ENCODE peak calls at places on chromosomes 5 and 9, in nine cellular contexts. One of them, this sample, is unnamed.

GRCh38 chr9:2228132-2228531 is 213.0 kb downstream of the SMARCA2 start:
- DNase-seq in MM.1S: no peak
- DNase-seq in Panc1: no peak
- DNase-seq in endothelial cell: peak; percentile 31
- DNase-seq in Caco-2: peak; percentile 40
- DNase-seq in A673: peak; percentile 62
- DNase-seq in HFFc6: no peak
- DNase-seq in AG10803: no peak
- DNase-seq in fibroblast of lung: no peak
- DNase-seq in this sample: no peak

GRCh38 chr9:80061940-80062339 is 490.2 kb downstream of the TLE4 start:
- DNase-seq in Caco-2: no peak
- DNase-seq in A673: no peak
- DNase-seq in Panc1: no peak
- DNase-seq in HFFc6: peak; percentile 97
- DNase-seq in MM.1S: no peak
- DNase-seq in endothelial cell: no peak
- DNase-seq in fibroblast of lung: peak; percentile 97
- DNase-seq in AG10803: peak; percentile 86
- DNase-seq in this sample: no peak

GRCh38 chr5:180596668-180597231 is 5.5 kb upstream of the SCGB3A1 start:
- DNase-seq in fibroblast of lung: no peak
- DNase-seq in HFFc6: no peak
- DNase-seq in Panc1: no peak
- DNase-seq in AG10803: no peak
- DNase-seq in MM.1S: no peak
- DNase-seq in endothelial cell: no peak
- DNase-seq in Caco-2: no peak
- DNase-seq in A673: no peak
- DNase-seq in this sample: no peak

GRCh38 chr5:115718853-115719252 is 93.0 kb upstream of the TMED7 start:
- DNase-seq in endothelial cell: no peak
- DNase-seq in fibroblast of lung: no peak
- DNase-seq in MM.1S: no peak
- DNase-seq in A673: no peak
- DNase-seq in Caco-2: no peak
- DNase-seq in Panc1: no peak
- DNase-seq in AG10803: no peak
- DNase-seq in HFFc6: no peak
- DNase-seq in this sample: no peak

GRCh38 chr5:634191-634590 is 22.1 kb downstream of the CEP72 start:
- DNase-seq in A673: no peak
- DNase-seq in endothelial cell: no peak
- DNase-seq in HFFc6: no peak
- DNase-seq in AG10803: no peak
- DNase-seq in MM.1S: no peak
- DNase-seq in Caco-2: no peak
- DNase-seq in Panc1: no peak
- DNase-seq in fibroblast of lung: no peak
- DNase-seq in this sample: no peak

GRCh38 chr9:2800385-2801179 is 43.3 kb downstream of the PUM3 start:
- DNase-seq in endothelial cell: peak; percentile 8
- DNase-seq in A673: peak; percentile 11
- DNase-seq in HFFc6: no peak
- DNase-seq in fibroblast of lung: no peak
- DNase-seq in Caco-2: peak; percentile 37
- DNase-seq in MM.1S: no peak
- DNase-seq in AG10803: no peak
- DNase-seq in Panc1: no peak
- DNase-seq in this sample: no peak

GRCh38 chr5:79692586-79692985 is 3.0 kb downstream of the CMYA5 start:
- DNase-seq in Panc1: no peak
- DNase-seq in A673: peak; percentile 19
- DNase-seq in HFFc6: no peak
- DNase-seq in endothelial cell: no peak
- DNase-seq in AG10803: no peak
- DNase-seq in fibroblast of lung: no peak
- DNase-seq in MM.1S: no peak
- DNase-seq in Caco-2: no peak
- DNase-seq in this sample: no peak

GRCh38 chr9:21672762-21673161 is 129.7 kb upstream of the MTAP start:
- DNase-seq in A673: no peak
- DNase-seq in endothelial cell: no peak
- DNase-seq in MM.1S: no peak
- DNase-seq in HFFc6: peak; percentile 57
- DNase-seq in Caco-2: no peak
- DNase-seq in AG10803: peak; percentile 55
- DNase-seq in Panc1: no peak
- DNase-seq in fibroblast of lung: peak; percentile 85
- DNase-seq in this sample: no peak

DNA sequence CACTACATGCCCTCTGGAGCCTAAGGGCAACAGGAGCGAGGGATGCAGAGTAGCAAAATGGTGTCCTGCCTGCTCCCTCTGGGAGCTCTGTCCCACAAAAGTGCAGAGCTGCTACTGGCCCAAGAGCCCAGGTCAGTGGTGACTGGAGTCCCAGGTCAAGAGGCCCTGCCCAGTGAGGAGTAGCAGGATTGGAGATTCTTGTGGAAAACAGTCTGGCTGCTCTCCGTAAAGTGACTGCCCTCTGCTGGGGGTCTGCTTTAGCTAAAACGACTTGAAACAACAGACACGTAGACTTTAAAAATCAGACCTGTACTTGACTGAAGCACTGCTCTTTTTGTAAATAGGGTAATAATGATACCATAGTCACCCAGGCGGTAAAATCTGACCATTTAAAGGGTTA is 917.0 kb downstream of the MAT2B start:
- DNase-seq in MM.1S: no peak
- DNase-seq in Caco-2: peak; percentile 43
- DNase-seq in AG10803: peak; percentile 17
- DNase-seq in HFFc6: no peak
- DNase-seq in A673: peak; percentile 29
- DNase-seq in fibroblast of lung: no peak
- DNase-seq in endothelial cell: peak; percentile 45
- DNase-seq in Panc1: no peak
- DNase-seq in this sample: no peak
- TF ChIP-seq CTCF in MM.1S: no peak
- TF ChIP-seq CTCF in Caco-2: peak; percentile 31
- TF ChIP-seq CTCF in AG10803: no peak
- TF ChIP-seq CTCF in HFFc6: peak; percentile 11
- TF ChIP-seq CTCF in A673: peak; percentile 48
- TF ChIP-seq CTCF in fibroblast of lung: peak; percentile 20
- TF ChIP-seq CTCF in endothelial cell: no peak
- TF ChIP-seq CTCF in Panc1: no peak
- TF ChIP-seq CTCF in this sample: no peak

GRCh38 chr9:81964216-81965171 is 21.2 kb downstream of the SPATA31D3 start:
- DNase-seq in Caco-2: no peak
- DNase-seq in A673: no peak
- DNase-seq in HFFc6: peak; percentile 18
- DNase-seq in endothelial cell: no peak
- DNase-seq in Panc1: no peak
- DNase-seq in MM.1S: no peak
- DNase-seq in AG10803: peak; percentile 87
- DNase-seq in fibroblast of lung: no peak
- DNase-seq in this sample: no peak

GRCh38 chr9:81974764-81975163 is 13.8 kb upstream of the SPATA31D1 start:
- DNase-seq in Caco-2: no peak
- DNase-seq in HFFc6: no peak
- DNase-seq in Panc1: no peak
- DNase-seq in endothelial cell: no peak
- DNase-seq in MM.1S: no peak
- DNase-seq in AG10803: no peak
- DNase-seq in A673: no peak
- DNase-seq in fibroblast of lung: no peak
- DNase-seq in this sample: no peak

GRCh38 chr9:81968026-81968425 is 20.5 kb upstream of the SPATA31D1 start:
- DNase-seq in A673: no peak
- DNase-seq in MM.1S: no peak
- DNase-seq in Caco-2: no peak
- DNase-seq in fibroblast of lung: no peak
- DNase-seq in HFFc6: no peak
- DNase-seq in Panc1: no peak
- DNase-seq in endothelial cell: no peak
- DNase-seq in AG10803: no peak
- DNase-seq in this sample: no peak

GRCh38 chr9:81971727-81972126 is 16.8 kb upstream of the SPATA31D1 start:
- DNase-seq in A673: no peak
- DNase-seq in endothelial cell: no peak
- DNase-seq in fibroblast of lung: no peak
- DNase-seq in Panc1: no peak
- DNase-seq in Caco-2: no peak
- DNase-seq in HFFc6: no peak
- DNase-seq in AG10803: no peak
- DNase-seq in MM.1S: no peak
- DNase-seq in this sample: no peak

DNA sequence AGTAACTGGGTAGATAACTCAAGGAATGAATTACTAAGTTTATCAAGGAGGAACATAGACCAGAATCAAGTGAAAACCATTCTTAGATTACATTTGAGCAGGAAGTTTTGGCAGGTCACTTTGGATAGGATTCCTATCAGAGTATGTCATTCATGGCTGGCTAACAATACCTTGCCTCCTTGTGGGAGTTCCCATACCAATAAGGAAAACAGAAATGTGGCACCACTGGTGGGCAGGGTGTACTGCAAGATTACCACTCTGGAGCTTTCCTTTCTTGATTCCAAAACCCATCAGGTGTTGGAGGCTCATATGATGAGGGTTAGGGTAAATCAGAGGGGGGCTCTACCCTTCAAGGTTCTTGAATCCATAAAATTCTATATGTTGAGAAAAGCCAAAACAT is 18.6 kb upstream of the SPATA31D1 start:
- DNase-seq in fibroblast of lung: peak; percentile 48
- DNase-seq in MM.1S: no peak
- DNase-seq in HFFc6: no peak
- DNase-seq in Panc1: no peak
- DNase-seq in Caco-2: no peak
- DNase-seq in A673: no peak
- DNase-seq in AG10803: peak; percentile 20
- DNase-seq in endothelial cell: no peak
- DNase-seq in this sample: no peak
- TF ChIP-seq CTCF in fibroblast of lung: no peak
- TF ChIP-seq CTCF in MM.1S: no peak
- TF ChIP-seq CTCF in HFFc6: no peak
- TF ChIP-seq CTCF in Panc1: no peak
- TF ChIP-seq CTCF in Caco-2: no peak
- TF ChIP-seq CTCF in A673: no peak
- TF ChIP-seq CTCF in AG10803: no peak
- TF ChIP-seq CTCF in endothelial cell: no peak
- TF ChIP-seq CTCF in this sample: no peak

DNA sequence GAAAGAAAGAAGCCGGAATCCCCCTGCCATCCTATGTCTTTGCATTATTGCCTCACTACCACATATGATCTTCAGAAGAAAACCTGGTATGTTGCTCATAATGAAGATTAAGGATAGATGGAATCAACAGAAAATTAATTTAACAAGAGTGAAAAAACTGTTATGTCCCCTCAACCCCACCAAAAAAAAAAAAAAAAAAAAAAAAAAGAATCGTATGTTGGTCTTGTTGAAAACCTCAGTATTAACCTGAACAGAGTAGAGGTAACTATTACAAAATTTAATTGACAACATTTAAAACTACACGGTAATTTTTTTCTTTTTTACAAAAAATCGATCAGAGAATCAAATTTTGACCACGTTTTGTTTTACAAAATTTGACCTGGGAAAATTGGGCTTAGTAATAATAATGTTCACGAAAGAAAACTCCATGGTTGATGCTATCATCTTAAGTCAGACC is 827 bp upstream of the CSNK1A1 start:
- DNase-seq in MM.1S: no peak
- DNase-seq in Panc1: no peak
- DNase-seq in HFFc6: no peak
- DNase-seq in AG10803: no peak
- DNase-seq in Caco-2: no peak
- DNase-seq in fibroblast of lung: no peak
- DNase-seq in endothelial cell: no peak
- DNase-seq in A673: no peak
- DNase-seq in this sample: no peak
- TF ChIP-seq CTCF in MM.1S: no peak
- TF ChIP-seq CTCF in Panc1: no peak
- TF ChIP-seq CTCF in HFFc6: peak; percentile 5
- TF ChIP-seq CTCF in AG10803: no peak
- TF ChIP-seq CTCF in Caco-2: no peak
- TF ChIP-seq CTCF in fibroblast of lung: no peak
- TF ChIP-seq CTCF in endothelial cell: no peak
- TF ChIP-seq CTCF in A673: no peak
- TF ChIP-seq CTCF in this sample: no peak

GRCh38 chr9:131397100-131397790 is 3.4 kb downstream of the PRRC2B start:
- DNase-seq in Panc1: no peak
- DNase-seq in Caco-2: peak; percentile 60
- DNase-seq in A673: no peak
- DNase-seq in endothelial cell: no peak
- DNase-seq in AG10803: no peak
- DNase-seq in HFFc6: no peak
- DNase-seq in fibroblast of lung: peak; percentile 70
- DNase-seq in MM.1S: no peak
- DNase-seq in this sample: no peak

GRCh38 chr9:131395027-131395744 is 1.3 kb downstream of the PRRC2B start:
- DNase-seq in AG10803: no peak
- DNase-seq in Caco-2: no peak
- DNase-seq in Panc1: no peak
- DNase-seq in fibroblast of lung: peak; percentile 38
- DNase-seq in endothelial cell: no peak
- DNase-seq in A673: no peak
- DNase-seq in HFFc6: peak; percentile 24
- DNase-seq in MM.1S: peak; percentile 85
- DNase-seq in this sample: peak; percentile 83

GRCh38 chr9:131394464-131395026 is 659 bp downstream of the PRRC2B start:
- DNase-seq in AG10803: peak; percentile 59
- DNase-seq in Caco-2: peak; percentile 68
- DNase-seq in fibroblast of lung: no peak
- DNase-seq in endothelial cell: peak; percentile 49
- DNase-seq in HFFc6: peak; percentile 25
- DNase-seq in MM.1S: peak; percentile 54
- DNase-seq in Panc1: no peak
- DNase-seq in A673: peak; percentile 58
- DNase-seq in this sample: peak; percentile 68

GRCh38 chr9:131396626-131397025 is 2.7 kb downstream of the PRRC2B start:
- DNase-seq in endothelial cell: no peak
- DNase-seq in MM.1S: no peak
- DNase-seq in Panc1: no peak
- DNase-seq in fibroblast of lung: no peak
- DNase-seq in AG10803: no peak
- DNase-seq in A673: no peak
- DNase-seq in Caco-2: no peak
- DNase-seq in HFFc6: no peak
- DNase-seq in this sample: no peak

DNA sequence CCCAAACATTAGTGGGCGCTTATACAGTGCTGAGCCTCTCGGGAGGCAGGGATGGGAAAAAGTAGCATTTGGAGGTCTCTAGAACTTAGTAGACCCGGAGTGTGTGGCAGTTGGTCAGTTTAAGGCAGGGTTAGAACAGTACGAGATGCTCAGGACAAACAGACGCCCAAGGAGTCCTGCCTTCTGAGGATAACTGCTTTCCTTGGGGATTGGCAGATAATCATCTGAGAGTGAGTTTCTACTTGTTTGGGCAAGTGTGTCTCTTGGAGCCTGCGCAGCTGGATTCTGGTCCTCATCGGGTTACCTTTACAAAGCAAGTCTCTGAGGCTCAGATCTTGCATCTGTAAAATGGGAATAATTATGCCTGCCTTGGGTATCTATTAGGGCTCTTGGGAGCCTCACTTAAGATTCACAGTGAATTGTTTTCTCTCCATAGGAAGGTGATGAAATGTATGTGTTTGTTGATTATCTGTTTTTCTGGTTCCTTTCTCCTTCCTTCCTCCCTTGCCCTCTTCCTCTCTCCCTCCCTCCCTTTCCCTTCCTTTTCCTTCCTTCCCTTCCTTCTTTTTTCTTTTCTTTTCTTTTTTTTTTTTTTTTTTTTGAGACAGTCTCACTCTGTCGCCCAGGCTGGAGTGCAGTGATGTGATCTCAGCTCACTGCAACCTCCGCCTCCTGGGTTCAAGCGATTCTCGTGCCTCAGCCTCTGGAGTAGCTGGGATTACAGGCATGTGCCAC is 2.0 kb downstream of the PRRC2B start:
- DNase-seq in MM.1S: no peak
- DNase-seq in HFFc6: no peak
- DNase-seq in A673: no peak
- DNase-seq in Panc1: no peak
- DNase-seq in fibroblast of lung: no peak
- DNase-seq in endothelial cell: no peak
- DNase-seq in Caco-2: no peak
- DNase-seq in AG10803: no peak
- DNase-seq in this sample: no peak
- TF ChIP-seq CTCF in MM.1S: no peak
- TF ChIP-seq CTCF in HFFc6: no peak
- TF ChIP-seq CTCF in A673: peak; percentile 11
- TF ChIP-seq CTCF in Panc1: no peak
- TF ChIP-seq CTCF in fibroblast of lung: no peak
- TF ChIP-seq CTCF in endothelial cell: no peak
- TF ChIP-seq CTCF in Caco-2: no peak
- TF ChIP-seq CTCF in AG10803: no peak
- TF ChIP-seq CTCF in this sample: no peak

This sample was measured in GM13977.